ENCODE peak calls at places on chromosomes 7 and 10, in six cellular contexts. C, Q, A, P, V and F are unnamed samples.
A peak's percentile ranks its signal among the peaks of the same experiment; 100 is the strongest.

GRCh38 chr10:96873756-96874467 is 41.8 kb downstream of the LCOR start:
- DNase-seq in P (no peak), A (no peak), Q (no peak), V (no peak), C (no peak), F (no peak)

GRCh38 chr10:69938541-69938991 is 114.1 kb upstream of the MACROH2A2 start:
- DNase-seq in Q (no peak), C (no peak), P (no peak), A (no peak), V (no peak), F (no peak)

GRCh38 chr10:103804866-103805265 is 50.5 kb downstream of the SH3PXD2A start:
- DNase-seq in A (no peak), Q (no peak), P (no peak), V (no peak), C (no peak), F (no peak)

GRCh38 chr7:148020679-148021078 is 569.9 kb upstream of the C7orf33 start:
- DNase-seq in Q (no peak), C (no peak), P (no peak), V (no peak), A (no peak), F (no peak)

GRCh38 chr7:34454381-34454780 is 203.6 kb upstream of the NPSR1 start:
- DNase-seq in V (peak; percentile 32), P (no peak), A (no peak), Q (no peak), C (no peak), F (no peak)

GRCh38 chr7:75938921-75939320 is 24.0 kb downstream of the POR start:
- DNase-seq in A (no peak), Q (no peak), C (no peak), P (no peak), V (no peak), F (no peak)

GRCh38 chr7:5702876-5703571 is 78.4 kb downstream of the RNF216 start:
- DNase-seq in V (no peak), A (no peak), P (peak; percentile 48), C (peak; percentile 75), Q (no peak), F (no peak)

GRCh38 chr10:75250934-75251333 is 15.2 kb upstream of the COMTD1 start:
- DNase-seq in Q (no peak), A (no peak), C (no peak), P (no peak), V (no peak), F (no peak)

GRCh38 chr7:112556633-112557032 is 75.8 kb downstream of the LSMEM1 start:
- DNase-seq in V (no peak), C (no peak), A (no peak), P (no peak), Q (no peak), F (no peak)